ENCODE peak calls at places on chromosomes 11 and 22, in six cellular contexts. One of them, this sample, is unnamed.

GRCh38 chr11:36222755-36223635 is 66.2 kb downstream of the COMMD9 start:
- DNase-seq in GM23248: peak
- DNase-seq in MM.1S: no peak
- DNase-seq in HCT116: no peak
- DNase-seq in SK-N-SH: no peak
- DNase-seq in PC-3: no peak
- DNase-seq in this sample: no peak

GRCh38 chr11:77091146-77091940 is 11.3 kb upstream of the OMP start:
- DNase-seq in PC-3: peak
- DNase-seq in HCT116: peak
- DNase-seq in SK-N-SH: peak
- DNase-seq in GM23248: peak
- DNase-seq in MM.1S: peak
- DNase-seq in this sample: peak

GRCh38 chr22:44683237-44683636 is 18.8 kb upstream of the PRR5 start:
- DNase-seq in MM.1S: no peak
- DNase-seq in HCT116: no peak
- DNase-seq in GM23248: no peak
- DNase-seq in PC-3: no peak
- DNase-seq in SK-N-SH: no peak
- DNase-seq in this sample: no peak

GRCh38 chr11:114197799-114198500 is 98.2 kb upstream of the NNMT start:
- DNase-seq in SK-N-SH: no peak
- DNase-seq in PC-3: peak
- DNase-seq in GM23248: peak
- DNase-seq in HCT116: no peak
- DNase-seq in MM.1S: no peak
- DNase-seq in this sample: no peak

GRCh38 chr11:58047818-58048217 is 17.1 kb downstream of the OR6Q1 start:
- DNase-seq in HCT116: no peak
- DNase-seq in SK-N-SH: no peak
- DNase-seq in MM.1S: no peak
- DNase-seq in PC-3: no peak
- DNase-seq in GM23248: no peak
- DNase-seq in this sample: no peak

GRCh38 chr11:117916956-117917355 is 12.2 kb downstream of the TMPRSS13 start:
- DNase-seq in PC-3: no peak
- DNase-seq in HCT116: no peak
- DNase-seq in GM23248: no peak
- DNase-seq in SK-N-SH: no peak
- DNase-seq in MM.1S: no peak
- DNase-seq in this sample: no peak

GRCh38 chr11:70423523-70424505 is 25.5 kb downstream of the CTTN start:
- DNase-seq in GM23248: peak
- DNase-seq in HCT116: no peak
- DNase-seq in SK-N-SH: no peak
- DNase-seq in PC-3: peak
- DNase-seq in MM.1S: no peak
- DNase-seq in this sample: peak

GRCh38 chr11:107824668-107825369 is 33.8 kb downstream of the SLC35F2 start:
- DNase-seq in PC-3: no peak
- DNase-seq in HCT116: no peak
- DNase-seq in MM.1S: no peak
- DNase-seq in GM23248: peak
- DNase-seq in SK-N-SH: no peak
- DNase-seq in this sample: no peak

GRCh38 chr22:30422481-30423295 is 2.9 kb upstream of the MTFP1 start:
- DNase-seq in SK-N-SH: no peak
- DNase-seq in MM.1S: no peak
- DNase-seq in GM23248: peak
- DNase-seq in PC-3: peak
- DNase-seq in HCT116: peak
- DNase-seq in this sample: peak

GRCh38 chr22:19772673-19773469 is 12.3 kb downstream of the TBX1 start:
- DNase-seq in PC-3: no peak
- DNase-seq in GM23248: no peak
- DNase-seq in SK-N-SH: no peak
- DNase-seq in MM.1S: no peak
- DNase-seq in HCT116: no peak
- DNase-seq in this sample: no peak

DNA sequence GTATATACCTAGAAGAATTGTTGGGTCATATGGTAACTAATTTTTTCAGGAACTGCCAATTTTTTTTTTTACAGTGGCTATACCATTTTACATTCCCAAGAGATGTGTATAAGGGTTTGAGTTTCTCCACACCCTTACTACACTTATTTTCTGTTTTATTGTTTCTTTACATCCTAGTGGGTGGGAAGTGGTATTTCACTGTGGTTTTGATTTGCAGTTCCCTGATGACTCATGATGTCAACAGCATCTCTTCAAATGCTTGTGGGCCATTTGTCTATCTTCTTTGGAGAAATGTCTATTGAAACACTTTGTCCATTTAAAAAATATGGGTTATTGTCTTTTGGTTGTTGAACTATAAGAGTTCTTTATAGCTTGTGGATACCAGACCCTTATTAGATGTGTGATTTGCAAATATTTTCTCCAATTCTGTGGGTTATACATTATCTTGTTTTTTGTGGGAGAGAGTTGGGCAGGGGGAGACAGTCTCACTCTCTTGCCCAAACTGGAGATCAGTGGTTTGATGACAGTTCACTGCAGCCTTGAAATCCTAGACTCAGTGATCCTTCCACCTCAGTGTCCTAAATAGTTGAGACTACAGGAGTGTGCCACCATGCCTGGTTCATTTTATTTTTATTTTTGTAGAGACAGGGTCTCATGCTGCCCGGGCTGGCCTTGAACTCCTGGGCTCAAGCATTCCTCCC is 30.3 kb upstream of the PISD start:
- DNase-seq in HCT116: no peak
- DNase-seq in PC-3: peak
- DNase-seq in GM23248: peak
- DNase-seq in SK-N-SH: no peak
- DNase-seq in MM.1S: no peak
- DNase-seq in this sample: no peak
- TF ChIP-seq EZH2phosphoT487 in HCT116: no peak
- TF ChIP-seq EZH2phosphoT487 in PC-3: no peak
- TF ChIP-seq EZH2phosphoT487 in GM23248: no peak
- TF ChIP-seq EZH2phosphoT487 in SK-N-SH: no peak
- TF ChIP-seq EZH2phosphoT487 in MM.1S: no peak
- TF ChIP-seq EZH2phosphoT487 in this sample: no peak

GRCh38 chr22:37684803-37685615 is 1.1 kb upstream of the NOL12 start:
- DNase-seq in PC-3: no peak
- DNase-seq in GM23248: no peak
- DNase-seq in HCT116: no peak
- DNase-seq in SK-N-SH: no peak
- DNase-seq in MM.1S: peak
- DNase-seq in this sample: no peak
- H3K9ac ChIP-seq in PC-3: no peak
- H3K9ac ChIP-seq in GM23248: no peak
- H3K9ac ChIP-seq in HCT116: no peak
- H3K9ac ChIP-seq in SK-N-SH: no peak
- H3K9ac ChIP-seq in MM.1S: peak
- H3K9ac ChIP-seq in this sample: no peak

GRCh38 chr11:61111786-61112517 is 9.7 kb downstream of the CD5 start:
- DNase-seq in SK-N-SH: no peak
- DNase-seq in HCT116: no peak
- DNase-seq in MM.1S: no peak
- DNase-seq in GM23248: no peak
- DNase-seq in PC-3: no peak
- DNase-seq in this sample: no peak
- TF ChIP-seq EZH2phosphoT487 in SK-N-SH: no peak
- TF ChIP-seq EZH2phosphoT487 in HCT116: no peak
- TF ChIP-seq EZH2phosphoT487 in MM.1S: no peak
- TF ChIP-seq EZH2phosphoT487 in GM23248: no peak
- TF ChIP-seq EZH2phosphoT487 in PC-3: no peak
- TF ChIP-seq EZH2phosphoT487 in this sample: no peak

DNA sequence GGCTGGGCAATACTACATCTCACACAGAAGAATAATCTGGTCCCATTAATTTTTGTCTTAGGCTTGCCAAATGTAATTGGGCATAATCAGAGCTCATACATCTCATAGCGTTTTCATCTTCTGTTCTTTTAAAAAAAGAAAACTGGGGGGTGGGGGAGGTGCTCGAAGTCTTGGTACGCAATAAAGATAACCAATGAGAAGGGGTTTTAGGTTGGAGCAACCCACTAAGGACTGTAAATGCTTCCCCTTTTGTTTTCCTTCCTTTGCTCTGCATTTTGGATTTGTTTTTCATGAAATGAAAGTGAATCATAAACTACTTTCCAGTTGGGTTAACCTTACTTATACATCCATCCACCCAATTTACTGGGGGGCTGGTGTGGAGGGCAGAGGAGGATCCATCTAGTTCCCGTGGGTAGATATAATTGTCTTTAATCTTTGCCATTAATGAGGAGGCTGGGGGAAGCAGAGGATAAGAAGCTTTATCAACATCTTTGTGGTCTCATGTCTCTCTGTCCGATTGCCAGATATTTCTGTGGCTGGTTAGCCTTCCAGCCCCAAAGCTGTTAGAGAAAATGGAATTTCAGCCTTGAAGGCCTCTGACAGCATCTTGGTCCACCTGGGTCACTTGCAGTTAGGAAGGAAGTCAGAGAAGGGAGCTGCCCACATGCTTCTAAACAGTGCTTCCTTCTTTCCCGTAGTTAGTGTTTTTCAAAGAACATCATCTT is 57.1 kb downstream of the ABTB2 start:
- DNase-seq in HCT116: no peak
- DNase-seq in SK-N-SH: no peak
- DNase-seq in PC-3: no peak
- DNase-seq in GM23248: no peak
- DNase-seq in MM.1S: no peak
- DNase-seq in this sample: no peak
- H3K9ac ChIP-seq in HCT116: no peak
- H3K9ac ChIP-seq in SK-N-SH: no peak
- H3K9ac ChIP-seq in PC-3: no peak
- H3K9ac ChIP-seq in GM23248: no peak
- H3K9ac ChIP-seq in MM.1S: no peak
- H3K9ac ChIP-seq in this sample: no peak

GRCh38 chr11:72278911-72279310 is 34.9 kb upstream of the PHOX2A start:
- DNase-seq in PC-3: peak
- DNase-seq in GM23248: peak
- DNase-seq in HCT116: peak
- DNase-seq in MM.1S: no peak
- DNase-seq in SK-N-SH: no peak
- DNase-seq in this sample: no peak
- TF ChIP-seq EZH2phosphoT487 in PC-3: no peak
- TF ChIP-seq EZH2phosphoT487 in GM23248: no peak
- TF ChIP-seq EZH2phosphoT487 in HCT116: no peak
- TF ChIP-seq EZH2phosphoT487 in MM.1S: no peak
- TF ChIP-seq EZH2phosphoT487 in SK-N-SH: no peak
- TF ChIP-seq EZH2phosphoT487 in this sample: no peak

GRCh38 chr11:10623797-10624761 is 55.6 kb upstream of the LYVE1 start:
- DNase-seq in SK-N-SH: peak
- DNase-seq in MM.1S: peak
- DNase-seq in HCT116: peak
- DNase-seq in PC-3: peak
- DNase-seq in GM23248: peak
- DNase-seq in this sample: no peak
- H3K9ac ChIP-seq in SK-N-SH: no peak
- H3K9ac ChIP-seq in MM.1S: no peak
- H3K9ac ChIP-seq in HCT116: peak
- H3K9ac ChIP-seq in PC-3: no peak
- H3K9ac ChIP-seq in GM23248: no peak
- H3K9ac ChIP-seq in this sample: no peak

GRCh38 chr11:83685730-83686129 is 399.6 kb upstream of the CCDC90B start:
- DNase-seq in HCT116: no peak
- DNase-seq in MM.1S: no peak
- DNase-seq in PC-3: no peak
- DNase-seq in SK-N-SH: no peak
- DNase-seq in GM23248: no peak
- DNase-seq in this sample: no peak

GRCh38 chr11:83681045-83681781 is 395.0 kb upstream of the CCDC90B start:
- DNase-seq in MM.1S: peak
- DNase-seq in GM23248: peak
- DNase-seq in HCT116: no peak
- DNase-seq in SK-N-SH: no peak
- DNase-seq in PC-3: no peak
- DNase-seq in this sample: peak

GRCh38 chr11:83682645-83682973 is 396.4 kb upstream of the CCDC90B start:
- DNase-seq in GM23248: no peak
- DNase-seq in PC-3: no peak
- DNase-seq in SK-N-SH: no peak
- DNase-seq in MM.1S: peak
- DNase-seq in HCT116: no peak
- DNase-seq in this sample: no peak

GRCh38 chr11:83681944-83682644 is 395.9 kb upstream of the CCDC90B start:
- DNase-seq in GM23248: peak
- DNase-seq in PC-3: no peak
- DNase-seq in MM.1S: no peak
- DNase-seq in SK-N-SH: no peak
- DNase-seq in HCT116: no peak
- DNase-seq in this sample: no peak

GRCh38 chr11:83684071-83684470 is 397.9 kb upstream of the CCDC90B start:
- DNase-seq in HCT116: no peak
- DNase-seq in MM.1S: no peak
- DNase-seq in PC-3: no peak
- DNase-seq in GM23248: no peak
- DNase-seq in SK-N-SH: no peak
- DNase-seq in this sample: no peak
- TF ChIP-seq EZH2phosphoT487 in HCT116: no peak
- TF ChIP-seq EZH2phosphoT487 in MM.1S: no peak
- TF ChIP-seq EZH2phosphoT487 in PC-3: no peak
- TF ChIP-seq EZH2phosphoT487 in GM23248: no peak
- TF ChIP-seq EZH2phosphoT487 in SK-N-SH: no peak
- TF ChIP-seq EZH2phosphoT487 in this sample: no peak

GRCh38 chr22:35971418-35972119 is 57.1 kb downstream of the RBFOX2 start:
- DNase-seq in GM23248: peak
- DNase-seq in HCT116: no peak
- DNase-seq in SK-N-SH: peak
- DNase-seq in MM.1S: no peak
- DNase-seq in PC-3: no peak
- DNase-seq in this sample: no peak
- H3K9ac ChIP-seq in GM23248: peak
- H3K9ac ChIP-seq in HCT116: no peak
- H3K9ac ChIP-seq in SK-N-SH: peak
- H3K9ac ChIP-seq in MM.1S: no peak
- H3K9ac ChIP-seq in PC-3: no peak
- H3K9ac ChIP-seq in this sample: no peak

GRCh38 chr22:45934659-45935341 is 42.2 kb downstream of the WNT7B start:
- DNase-seq in PC-3: peak
- DNase-seq in SK-N-SH: peak
- DNase-seq in GM23248: peak
- DNase-seq in HCT116: peak
- DNase-seq in MM.1S: no peak
- DNase-seq in this sample: no peak
- TF ChIP-seq EZH2phosphoT487 in PC-3: peak
- TF ChIP-seq EZH2phosphoT487 in SK-N-SH: no peak
- TF ChIP-seq EZH2phosphoT487 in GM23248: no peak
- TF ChIP-seq EZH2phosphoT487 in HCT116: no peak
- TF ChIP-seq EZH2phosphoT487 in MM.1S: no peak
- TF ChIP-seq EZH2phosphoT487 in this sample: no peak